ENCODE peak calls at places on chromosomes 3 and 15, in five cellular contexts. One of them, this sample, is unnamed.

GRCh38 chr15:39239562-39239961 is 341.3 kb upstream of the THBS1 start:
- DNase-seq in left lung: no peak
- DNase-seq in tibial nerve: no peak
- DNase-seq in A673: no peak
- DNase-seq in HepG2: no peak
- DNase-seq in this sample: no peak

GRCh38 chr3:100216713-100217112 is 44.1 kb upstream of the TBC1D23 start:
- DNase-seq in left lung: no peak
- DNase-seq in tibial nerve: no peak
- DNase-seq in A673: no peak
- DNase-seq in HepG2: no peak
- DNase-seq in this sample: no peak

GRCh38 chr3:153052096-153052460 is 109.9 kb upstream of the RAP2B start:
- DNase-seq in left lung: no peak
- DNase-seq in tibial nerve: no peak
- DNase-seq in A673: peak; percentile 36
- DNase-seq in HepG2: peak; percentile 6
- DNase-seq in this sample: no peak

GRCh38 chr3:95097493-95097892 is 1034.6 kb downstream of the NSUN3 start:
- DNase-seq in left lung: no peak
- DNase-seq in tibial nerve: peak; percentile 16
- DNase-seq in A673: no peak
- DNase-seq in HepG2: no peak
- DNase-seq in this sample: no peak

GRCh38 chr3:159964166-159964973 is 24.3 kb upstream of the IL12A start:
- DNase-seq in left lung: no peak
- DNase-seq in tibial nerve: no peak
- DNase-seq in A673: no peak
- DNase-seq in HepG2: no peak
- DNase-seq in this sample: no peak

GRCh38 chr15:96390986-96391385 is 60.5 kb downstream of the NR2F2 start:
- DNase-seq in left lung: no peak
- DNase-seq in tibial nerve: no peak
- DNase-seq in A673: no peak
- DNase-seq in HepG2: no peak
- DNase-seq in this sample: no peak

GRCh38 chr3:101212740-101213139 is 107.6 kb downstream of the IMPG2 start:
- DNase-seq in left lung: no peak
- DNase-seq in tibial nerve: no peak
- DNase-seq in A673: no peak
- DNase-seq in HepG2: no peak
- DNase-seq in this sample: no peak

GRCh38 chr3:76063019-76063418 is 277.7 kb upstream of the ZNF717 start:
- DNase-seq in left lung: no peak
- DNase-seq in tibial nerve: no peak
- DNase-seq in A673: peak; percentile 1
- DNase-seq in HepG2: no peak
- DNase-seq in this sample: no peak

GRCh38 chr3:148601766-148602685 is 95.7 kb upstream of the AGTR1 start:
- DNase-seq in left lung: no peak
- DNase-seq in tibial nerve: no peak
- DNase-seq in A673: no peak
- DNase-seq in HepG2: peak; percentile 99
- DNase-seq in this sample: peak; percentile 55

GRCh38 chr3:190319660-190320059 is 2.6 kb downstream of the CLDN1 start:
- DNase-seq in left lung: no peak
- DNase-seq in tibial nerve: no peak
- DNase-seq in A673: peak; percentile 23
- DNase-seq in HepG2: no peak
- DNase-seq in this sample: no peak

GRCh38 chr3:4584537-4585249 is 91.5 kb downstream of the ITPR1 start:
- DNase-seq in left lung: no peak
- DNase-seq in tibial nerve: no peak
- DNase-seq in A673: no peak
- DNase-seq in HepG2: no peak
- DNase-seq in this sample: no peak
- TF ChIP-seq CTCF in left lung: no peak
- TF ChIP-seq CTCF in tibial nerve: no peak
- TF ChIP-seq CTCF in A673: no peak
- TF ChIP-seq CTCF in HepG2: no peak
- TF ChIP-seq CTCF in this sample: no peak

GRCh38 chr3:123657111-123657510 is 72.3 kb upstream of the HACD2 start:
- DNase-seq in left lung: no peak
- DNase-seq in tibial nerve: no peak
- DNase-seq in A673: no peak
- DNase-seq in HepG2: no peak
- DNase-seq in this sample: no peak

GRCh38 chr3:123657578-123657977 is 72.7 kb upstream of the HACD2 start:
- DNase-seq in left lung: no peak
- DNase-seq in tibial nerve: no peak
- DNase-seq in A673: no peak
- DNase-seq in HepG2: no peak
- DNase-seq in this sample: no peak

GRCh38 chr3:123656691-123657090 is 71.8 kb upstream of the HACD2 start:
- DNase-seq in left lung: no peak
- DNase-seq in tibial nerve: no peak
- DNase-seq in A673: peak; percentile 19
- DNase-seq in HepG2: no peak
- DNase-seq in this sample: no peak

GRCh38 chr3:123655400-123655799 is 70.5 kb upstream of the HACD2 start:
- DNase-seq in left lung: no peak
- DNase-seq in tibial nerve: peak; percentile 37
- DNase-seq in A673: no peak
- DNase-seq in HepG2: no peak
- DNase-seq in this sample: no peak

DNA sequence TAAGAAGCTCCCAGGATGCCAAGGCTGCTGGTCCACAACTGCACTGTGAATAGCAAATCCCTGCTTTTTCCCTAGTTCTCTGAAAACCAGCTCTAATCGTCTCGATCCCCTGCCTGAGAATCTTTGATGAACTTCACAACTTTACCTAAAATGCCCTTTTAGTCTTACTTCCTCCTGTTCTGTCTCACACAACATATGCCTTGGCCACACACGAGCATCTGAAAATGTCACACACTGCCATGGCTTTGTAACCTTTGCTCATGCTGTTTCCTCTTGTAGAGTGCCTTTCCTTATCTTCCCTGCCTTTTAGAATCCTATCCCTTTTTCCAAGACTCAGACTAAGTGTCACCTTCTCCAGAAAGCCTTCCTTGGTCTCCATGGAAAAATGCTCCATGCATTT is 71.4 kb upstream of the HACD2 start:
- DNase-seq in left lung: no peak
- DNase-seq in tibial nerve: no peak
- DNase-seq in A673: no peak
- DNase-seq in HepG2: no peak
- DNase-seq in this sample: no peak
- H3K4me1 ChIP-seq in left lung: peaks cover 77% of the 10 kb centered on the region
- H3K4me1 ChIP-seq in tibial nerve: peaks cover 4% of the 10 kb centered on the region
- H3K4me1 ChIP-seq in A673: peaks cover 14% of the 10 kb centered on the region
- H3K4me1 ChIP-seq in HepG2: peaks cover 21% of the 10 kb centered on the region
- H3K4me1 ChIP-seq in this sample: peaks cover 7% of the 10 kb centered on the region

GRCh38 chr15:68298882-68299381 is 21.4 kb downstream of the FEM1B start:
- DNase-seq in left lung: no peak
- DNase-seq in tibial nerve: no peak
- DNase-seq in A673: no peak
- DNase-seq in HepG2: no peak
- DNase-seq in this sample: no peak
- H3K4me3 ChIP-seq in left lung: no peak overlapping the region
- H3K4me3 ChIP-seq in tibial nerve: peak overlapping the region; percentile 31
- H3K4me3 ChIP-seq in A673: no peak overlapping the region
- H3K4me3 ChIP-seq in HepG2: peak overlapping the region; percentile 36
- H3K4me3 ChIP-seq in this sample: no peak overlapping the region

DNA sequence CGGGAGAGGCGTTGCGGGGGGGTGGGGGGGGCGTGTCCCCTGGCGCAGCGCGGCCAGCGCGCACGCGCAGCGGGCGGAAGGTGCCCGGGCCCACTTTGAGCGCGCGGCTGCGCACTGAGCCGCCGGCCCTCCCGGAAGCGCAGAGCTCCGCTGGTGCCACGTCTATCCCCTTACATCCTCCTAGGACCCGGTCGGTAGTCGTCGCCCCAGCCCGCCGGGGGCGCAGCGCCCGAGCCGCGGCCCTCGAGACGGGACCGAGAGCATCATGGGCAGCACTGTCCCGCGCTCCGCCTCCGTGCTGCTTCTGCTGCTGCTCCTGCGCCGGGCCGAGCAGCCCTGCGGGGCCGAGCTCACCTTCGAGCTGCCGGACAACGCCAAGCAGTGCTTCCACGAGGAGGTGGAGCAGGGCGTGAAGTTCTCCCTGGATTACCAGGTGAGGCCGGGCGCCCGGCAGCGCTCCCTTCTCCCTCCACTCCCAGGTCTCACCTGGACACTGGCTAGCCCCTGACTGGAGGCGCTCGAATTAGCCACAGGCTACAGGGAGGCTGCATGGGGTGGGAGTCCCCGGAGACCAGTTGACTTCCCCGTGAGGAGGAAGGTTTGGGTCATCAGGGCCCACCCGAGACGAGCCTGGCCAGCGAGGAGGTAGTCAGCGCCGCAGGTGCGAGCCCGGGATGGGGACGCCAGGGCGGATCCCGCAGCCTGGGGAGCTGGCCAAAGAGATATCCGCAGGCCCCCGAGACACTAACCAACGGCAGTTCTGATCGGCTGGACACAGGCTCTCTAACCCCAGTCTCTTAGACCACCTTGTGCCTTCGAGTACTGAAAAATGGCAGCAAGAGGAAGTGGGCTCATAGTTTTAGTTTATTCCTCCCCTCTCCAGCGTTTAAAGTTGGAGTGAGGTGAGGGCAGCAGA is at the start of gene TMED3:
- DNase-seq in left lung: peak; percentile 90
- DNase-seq in tibial nerve: peak; percentile 6
- DNase-seq in A673: peak; percentile 90
- DNase-seq in HepG2: peak; percentile 85
- DNase-seq in this sample: peak; percentile 91
- TF ChIP-seq CTCF in left lung: peak; percentile 27
- TF ChIP-seq CTCF in tibial nerve: no peak
- TF ChIP-seq CTCF in A673: peak; percentile 37
- TF ChIP-seq CTCF in HepG2: peak; percentile 74
- TF ChIP-seq CTCF in this sample: peak; percentile 40

DNA sequence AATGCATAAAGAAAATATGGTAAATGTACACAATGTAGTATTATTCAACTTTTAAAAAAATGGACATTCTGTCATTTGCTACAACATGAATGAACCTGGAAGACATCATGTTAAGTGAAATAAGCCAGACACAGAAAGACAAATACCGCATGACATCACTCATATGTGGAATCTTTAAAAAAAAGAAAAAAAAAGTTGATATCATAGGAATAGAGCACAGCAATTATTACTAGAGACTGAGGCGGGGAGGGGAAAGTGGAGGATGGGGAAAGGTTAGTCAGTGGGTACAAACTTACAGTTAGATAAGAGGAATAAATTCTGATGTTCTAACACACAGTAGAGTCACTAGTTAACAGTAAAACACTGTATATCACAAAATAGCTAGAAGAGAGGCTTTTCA is 22.2 kb downstream of the RYK start:
- DNase-seq in left lung: no peak
- DNase-seq in tibial nerve: no peak
- DNase-seq in A673: no peak
- DNase-seq in HepG2: no peak
- DNase-seq in this sample: no peak
- H3K4me1 ChIP-seq in left lung: peaks cover 14% of the 10 kb centered on the region
- H3K4me1 ChIP-seq in tibial nerve: no peaks in the 10 kb centered on the region
- H3K4me1 ChIP-seq in A673: peaks cover 24% of the 10 kb centered on the region
- H3K4me1 ChIP-seq in HepG2: peaks cover 22% of the 10 kb centered on the region
- H3K4me1 ChIP-seq in this sample: peaks cover 6% of the 10 kb centered on the region

This sample was measured in Caco-2.